ENCODE peak calls at places on chromosome 13, in eight cellular contexts. One of them, this sample, is unnamed.

GRCh38 chr13:94813920-94814500 is 101.7 kb upstream of the SOX21 start:
- DNase-seq in AG04450: no peak
- DNase-seq in stimulated activated CD4-positive, alpha-beta T cell treated with anti-CD3 and anti-CD28 coated beads, Interleukin-4, amount 100 ng/mL, for 1 hour: no peak
- DNase-seq in kidney tubule cell: no peak
- DNase-seq in T-cell: no peak
- DNase-seq in fibroblast of lung: no peak
- DNase-seq in NCI-H1092: no peak
- DNase-seq in RPMI7951: no peak
- DNase-seq in this sample: no peak

GRCh38 chr13:34623331-34623730 is 318.7 kb upstream of the NBEA start:
- DNase-seq in AG04450: no peak
- DNase-seq in NCI-H1092: no peak
- DNase-seq in T-cell: no peak
- DNase-seq in kidney tubule cell: no peak
- DNase-seq in stimulated activated CD4-positive, alpha-beta T cell treated with anti-CD3 and anti-CD28 coated beads, Interleukin-4, amount 100 ng/mL, for 1 hour: no peak
- DNase-seq in RPMI7951: no peak
- DNase-seq in fibroblast of lung: no peak
- DNase-seq in this sample: no peak

GRCh38 chr13:90238433-90238832 is 1109.1 kb upstream of the MIR17HG start:
- DNase-seq in stimulated activated CD4-positive, alpha-beta T cell treated with anti-CD3 and anti-CD28 coated beads, Interleukin-4, amount 100 ng/mL, for 1 hour: no peak
- DNase-seq in kidney tubule cell: peak
- DNase-seq in AG04450: no peak
- DNase-seq in fibroblast of lung: peak
- DNase-seq in RPMI7951: peak
- DNase-seq in NCI-H1092: no peak
- DNase-seq in T-cell: no peak
- DNase-seq in this sample: peak

GRCh38 chr13:36076211-36076610 is 55.0 kb downstream of the DCLK1 start:
- DNase-seq in stimulated activated CD4-positive, alpha-beta T cell treated with anti-CD3 and anti-CD28 coated beads, Interleukin-4, amount 100 ng/mL, for 1 hour: no peak
- DNase-seq in fibroblast of lung: no peak
- DNase-seq in NCI-H1092: no peak
- DNase-seq in T-cell: no peak
- DNase-seq in AG04450: no peak
- DNase-seq in kidney tubule cell: no peak
- DNase-seq in RPMI7951: no peak
- DNase-seq in this sample: no peak

GRCh38 chr13:98434060-98434459 is 142.8 kb downstream of the STK24 start:
- DNase-seq in kidney tubule cell: no peak
- DNase-seq in fibroblast of lung: no peak
- DNase-seq in T-cell: no peak
- DNase-seq in RPMI7951: no peak
- DNase-seq in AG04450: no peak
- DNase-seq in stimulated activated CD4-positive, alpha-beta T cell treated with anti-CD3 and anti-CD28 coated beads, Interleukin-4, amount 100 ng/mL, for 1 hour: no peak
- DNase-seq in NCI-H1092: no peak
- DNase-seq in this sample: no peak

GRCh38 chr13:106744516-106744915 is 176.6 kb upstream of the ARGLU1 start:
- DNase-seq in AG04450: no peak
- DNase-seq in T-cell: no peak
- DNase-seq in stimulated activated CD4-positive, alpha-beta T cell treated with anti-CD3 and anti-CD28 coated beads, Interleukin-4, amount 100 ng/mL, for 1 hour: no peak
- DNase-seq in NCI-H1092: no peak
- DNase-seq in RPMI7951: no peak
- DNase-seq in kidney tubule cell: no peak
- DNase-seq in fibroblast of lung: no peak
- DNase-seq in this sample: no peak

GRCh38 chr13:29266261-29266660 is 329.2 kb downstream of the SLC7A1 start:
- DNase-seq in NCI-H1092: no peak
- DNase-seq in fibroblast of lung: no peak
- DNase-seq in stimulated activated CD4-positive, alpha-beta T cell treated with anti-CD3 and anti-CD28 coated beads, Interleukin-4, amount 100 ng/mL, for 1 hour: no peak
- DNase-seq in T-cell: no peak
- DNase-seq in RPMI7951: no peak
- DNase-seq in AG04450: no peak
- DNase-seq in kidney tubule cell: no peak
- DNase-seq in this sample: no peak

GRCh38 chr13:72643339-72643989 is 84.0 kb downstream of the MZT1 start:
- DNase-seq in T-cell: peak
- DNase-seq in RPMI7951: peak
- DNase-seq in kidney tubule cell: peak
- DNase-seq in AG04450: peak
- DNase-seq in fibroblast of lung: peak
- DNase-seq in NCI-H1092: peak
- DNase-seq in stimulated activated CD4-positive, alpha-beta T cell treated with anti-CD3 and anti-CD28 coated beads, Interleukin-4, amount 100 ng/mL, for 1 hour: peak
- DNase-seq in this sample: peak

GRCh38 chr13:106103779-106104178 is 431.7 kb downstream of the EFNB2 start:
- DNase-seq in RPMI7951: peak
- DNase-seq in T-cell: no peak
- DNase-seq in fibroblast of lung: no peak
- DNase-seq in NCI-H1092: no peak
- DNase-seq in AG04450: no peak
- DNase-seq in stimulated activated CD4-positive, alpha-beta T cell treated with anti-CD3 and anti-CD28 coated beads, Interleukin-4, amount 100 ng/mL, for 1 hour: no peak
- DNase-seq in kidney tubule cell: no peak
- DNase-seq in this sample: no peak

GRCh38 chr13:95124959-95125358 is 176.3 kb downstream of the ABCC4 start:
- DNase-seq in NCI-H1092: no peak
- DNase-seq in RPMI7951: no peak
- DNase-seq in T-cell: no peak
- DNase-seq in kidney tubule cell: peak
- DNase-seq in fibroblast of lung: no peak
- DNase-seq in AG04450: no peak
- DNase-seq in stimulated activated CD4-positive, alpha-beta T cell treated with anti-CD3 and anti-CD28 coated beads, Interleukin-4, amount 100 ng/mL, for 1 hour: no peak
- DNase-seq in this sample: no peak

GRCh38 chr13:88592105-88592504 is 920.9 kb downstream of the SLITRK5 start:
- DNase-seq in kidney tubule cell: no peak
- DNase-seq in RPMI7951: no peak
- DNase-seq in fibroblast of lung: no peak
- DNase-seq in AG04450: no peak
- DNase-seq in T-cell: no peak
- DNase-seq in stimulated activated CD4-positive, alpha-beta T cell treated with anti-CD3 and anti-CD28 coated beads, Interleukin-4, amount 100 ng/mL, for 1 hour: no peak
- DNase-seq in NCI-H1092: no peak
- DNase-seq in this sample: no peak

GRCh38 chr13:100124265-100124664 is 35.4 kb downstream of the PCCA start:
- DNase-seq in RPMI7951: no peak
- DNase-seq in AG04450: no peak
- DNase-seq in fibroblast of lung: no peak
- DNase-seq in kidney tubule cell: no peak
- DNase-seq in stimulated activated CD4-positive, alpha-beta T cell treated with anti-CD3 and anti-CD28 coated beads, Interleukin-4, amount 100 ng/mL, for 1 hour: no peak
- DNase-seq in T-cell: no peak
- DNase-seq in NCI-H1092: no peak
- DNase-seq in this sample: no peak

GRCh38 chr13:31929031-31929770 is 102.4 kb upstream of the FRY start:
- DNase-seq in AG04450: no peak
- DNase-seq in RPMI7951: no peak
- DNase-seq in NCI-H1092: no peak
- DNase-seq in T-cell: no peak
- DNase-seq in stimulated activated CD4-positive, alpha-beta T cell treated with anti-CD3 and anti-CD28 coated beads, Interleukin-4, amount 100 ng/mL, for 1 hour: no peak
- DNase-seq in fibroblast of lung: no peak
- DNase-seq in kidney tubule cell: no peak
- DNase-seq in this sample: no peak

GRCh38 chr13:34452831-34453230 is 489.2 kb upstream of the NBEA start:
- DNase-seq in NCI-H1092: no peak
- DNase-seq in AG04450: no peak
- DNase-seq in fibroblast of lung: no peak
- DNase-seq in stimulated activated CD4-positive, alpha-beta T cell treated with anti-CD3 and anti-CD28 coated beads, Interleukin-4, amount 100 ng/mL, for 1 hour: no peak
- DNase-seq in RPMI7951: no peak
- DNase-seq in kidney tubule cell: no peak
- DNase-seq in T-cell: no peak
- DNase-seq in this sample: peak

GRCh38 chr13:24251525-24251924 is 57.9 kb upstream of the C1QTNF9 start:
- DNase-seq in T-cell: peak
- DNase-seq in stimulated activated CD4-positive, alpha-beta T cell treated with anti-CD3 and anti-CD28 coated beads, Interleukin-4, amount 100 ng/mL, for 1 hour: peak
- DNase-seq in AG04450: no peak
- DNase-seq in fibroblast of lung: no peak
- DNase-seq in RPMI7951: no peak
- DNase-seq in NCI-H1092: no peak
- DNase-seq in kidney tubule cell: no peak
- DNase-seq in this sample: no peak

GRCh38 chr13:74061939-74062595 is 72.1 kb downstream of the KLF12 start:
- DNase-seq in T-cell: no peak
- DNase-seq in RPMI7951: peak
- DNase-seq in NCI-H1092: no peak
- DNase-seq in stimulated activated CD4-positive, alpha-beta T cell treated with anti-CD3 and anti-CD28 coated beads, Interleukin-4, amount 100 ng/mL, for 1 hour: no peak
- DNase-seq in kidney tubule cell: no peak
- DNase-seq in AG04450: no peak
- DNase-seq in fibroblast of lung: peak
- DNase-seq in this sample: no peak

GRCh38 chr13:79799466-79799865 is 318.5 kb downstream of the NDFIP2 start:
- DNase-seq in fibroblast of lung: peak
- DNase-seq in AG04450: no peak
- DNase-seq in RPMI7951: peak
- DNase-seq in kidney tubule cell: no peak
- DNase-seq in NCI-H1092: no peak
- DNase-seq in stimulated activated CD4-positive, alpha-beta T cell treated with anti-CD3 and anti-CD28 coated beads, Interleukin-4, amount 100 ng/mL, for 1 hour: no peak
- DNase-seq in T-cell: no peak
- DNase-seq in this sample: no peak

GRCh38 chr13:32824671-32825070 is 191.6 kb upstream of the KL start:
- DNase-seq in fibroblast of lung: peak
- DNase-seq in RPMI7951: peak
- DNase-seq in NCI-H1092: no peak
- DNase-seq in kidney tubule cell: peak
- DNase-seq in stimulated activated CD4-positive, alpha-beta T cell treated with anti-CD3 and anti-CD28 coated beads, Interleukin-4, amount 100 ng/mL, for 1 hour: no peak
- DNase-seq in AG04450: peak
- DNase-seq in T-cell: no peak
- DNase-seq in this sample: no peak

GRCh38 chr13:92126399-92126798 is 728.0 kb downstream of the GPC5 start:
- DNase-seq in fibroblast of lung: no peak
- DNase-seq in RPMI7951: no peak
- DNase-seq in AG04450: no peak
- DNase-seq in T-cell: no peak
- DNase-seq in NCI-H1092: no peak
- DNase-seq in kidney tubule cell: no peak
- DNase-seq in stimulated activated CD4-positive, alpha-beta T cell treated with anti-CD3 and anti-CD28 coated beads, Interleukin-4, amount 100 ng/mL, for 1 hour: no peak
- DNase-seq in this sample: no peak

GRCh38 chr13:99033814-99034213 is 56.0 kb upstream of the DOCK9 start:
- DNase-seq in kidney tubule cell: peak
- DNase-seq in T-cell: no peak
- DNase-seq in fibroblast of lung: peak
- DNase-seq in NCI-H1092: peak
- DNase-seq in stimulated activated CD4-positive, alpha-beta T cell treated with anti-CD3 and anti-CD28 coated beads, Interleukin-4, amount 100 ng/mL, for 1 hour: no peak
- DNase-seq in RPMI7951: peak
- DNase-seq in AG04450: no peak
- DNase-seq in this sample: peak

GRCh38 chr13:44470623-44471562 is 97.3 kb downstream of the SERP2 start:
- DNase-seq in T-cell: no peak
- DNase-seq in RPMI7951: peak
- DNase-seq in stimulated activated CD4-positive, alpha-beta T cell treated with anti-CD3 and anti-CD28 coated beads, Interleukin-4, amount 100 ng/mL, for 1 hour: no peak
- DNase-seq in AG04450: no peak
- DNase-seq in kidney tubule cell: peak
- DNase-seq in fibroblast of lung: peak
- DNase-seq in NCI-H1092: no peak
- DNase-seq in this sample: no peak

GRCh38 chr13:30038884-30039283 is 188.5 kb upstream of the UBL3 start:
- DNase-seq in T-cell: no peak
- DNase-seq in kidney tubule cell: no peak
- DNase-seq in fibroblast of lung: no peak
- DNase-seq in RPMI7951: peak
- DNase-seq in NCI-H1092: no peak
- DNase-seq in stimulated activated CD4-positive, alpha-beta T cell treated with anti-CD3 and anti-CD28 coated beads, Interleukin-4, amount 100 ng/mL, for 1 hour: no peak
- DNase-seq in AG04450: no peak
- DNase-seq in this sample: no peak

GRCh38 chr13:24505256-24505655 is 7.3 kb downstream of the PARP4 start:
- DNase-seq in T-cell: no peak
- DNase-seq in stimulated activated CD4-positive, alpha-beta T cell treated with anti-CD3 and anti-CD28 coated beads, Interleukin-4, amount 100 ng/mL, for 1 hour: no peak
- DNase-seq in NCI-H1092: no peak
- DNase-seq in AG04450: no peak
- DNase-seq in kidney tubule cell: no peak
- DNase-seq in fibroblast of lung: no peak
- DNase-seq in RPMI7951: no peak
- DNase-seq in this sample: no peak

GRCh38 chr13:53545340-53545941 is 516.8 kb downstream of the OLFM4 start:
- DNase-seq in fibroblast of lung: no peak
- DNase-seq in AG04450: no peak
- DNase-seq in stimulated activated CD4-positive, alpha-beta T cell treated with anti-CD3 and anti-CD28 coated beads, Interleukin-4, amount 100 ng/mL, for 1 hour: no peak
- DNase-seq in kidney tubule cell: no peak
- DNase-seq in T-cell: no peak
- DNase-seq in NCI-H1092: no peak
- DNase-seq in RPMI7951: no peak
- DNase-seq in this sample: no peak

GRCh38 chr13:105445793-105446192 is 1089.7 kb downstream of the EFNB2 start:
- DNase-seq in NCI-H1092: no peak
- DNase-seq in RPMI7951: peak
- DNase-seq in kidney tubule cell: peak
- DNase-seq in AG04450: no peak
- DNase-seq in stimulated activated CD4-positive, alpha-beta T cell treated with anti-CD3 and anti-CD28 coated beads, Interleukin-4, amount 100 ng/mL, for 1 hour: no peak
- DNase-seq in T-cell: no peak
- DNase-seq in fibroblast of lung: peak
- DNase-seq in this sample: no peak

GRCh38 chr13:53719281-53719680 is 690.7 kb downstream of the OLFM4 start:
- DNase-seq in T-cell: no peak
- DNase-seq in AG04450: no peak
- DNase-seq in NCI-H1092: no peak
- DNase-seq in stimulated activated CD4-positive, alpha-beta T cell treated with anti-CD3 and anti-CD28 coated beads, Interleukin-4, amount 100 ng/mL, for 1 hour: no peak
- DNase-seq in RPMI7951: no peak
- DNase-seq in fibroblast of lung: no peak
- DNase-seq in kidney tubule cell: no peak
- DNase-seq in this sample: no peak

GRCh38 chr13:113907637-113908617 is 44.1 kb upstream of the GAS6 start:
- DNase-seq in NCI-H1092: peak
- DNase-seq in RPMI7951: peak
- DNase-seq in kidney tubule cell: peak
- DNase-seq in fibroblast of lung: peak
- DNase-seq in T-cell: no peak
- DNase-seq in AG04450: peak
- DNase-seq in stimulated activated CD4-positive, alpha-beta T cell treated with anti-CD3 and anti-CD28 coated beads, Interleukin-4, amount 100 ng/mL, for 1 hour: no peak
- DNase-seq in this sample: no peak

GRCh38 chr13:113558461-113558860 is 26.1 kb upstream of the TFDP1 start:
- DNase-seq in AG04450: no peak
- DNase-seq in kidney tubule cell: no peak
- DNase-seq in stimulated activated CD4-positive, alpha-beta T cell treated with anti-CD3 and anti-CD28 coated beads, Interleukin-4, amount 100 ng/mL, for 1 hour: no peak
- DNase-seq in NCI-H1092: no peak
- DNase-seq in RPMI7951: no peak
- DNase-seq in T-cell: no peak
- DNase-seq in fibroblast of lung: no peak
- DNase-seq in this sample: no peak

GRCh38 chr13:22761709-22762108 is 419.1 kb upstream of the SGCG start:
- DNase-seq in fibroblast of lung: no peak
- DNase-seq in stimulated activated CD4-positive, alpha-beta T cell treated with anti-CD3 and anti-CD28 coated beads, Interleukin-4, amount 100 ng/mL, for 1 hour: no peak
- DNase-seq in AG04450: no peak
- DNase-seq in RPMI7951: no peak
- DNase-seq in T-cell: no peak
- DNase-seq in kidney tubule cell: no peak
- DNase-seq in NCI-H1092: no peak
- DNase-seq in this sample: no peak

GRCh38 chr13:20192470-20193141 is at the start of gene GJB2:
- DNase-seq in AG04450: no peak
- DNase-seq in kidney tubule cell: no peak
- DNase-seq in T-cell: no peak
- DNase-seq in NCI-H1092: no peak
- DNase-seq in stimulated activated CD4-positive, alpha-beta T cell treated with anti-CD3 and anti-CD28 coated beads, Interleukin-4, amount 100 ng/mL, for 1 hour: peak
- DNase-seq in RPMI7951: no peak
- DNase-seq in fibroblast of lung: no peak
- DNase-seq in this sample: no peak

GRCh38 chr13:41008349-41008980 is 10.7 kb downstream of the ELF1 start:
- DNase-seq in stimulated activated CD4-positive, alpha-beta T cell treated with anti-CD3 and anti-CD28 coated beads, Interleukin-4, amount 100 ng/mL, for 1 hour: no peak
- DNase-seq in NCI-H1092: no peak
- DNase-seq in fibroblast of lung: peak
- DNase-seq in kidney tubule cell: peak
- DNase-seq in AG04450: peak
- DNase-seq in RPMI7951: peak
- DNase-seq in T-cell: no peak
- DNase-seq in this sample: no peak

GRCh38 chr13:48500652-48501197 is 32.2 kb downstream of the RCBTB2 start:
- DNase-seq in stimulated activated CD4-positive, alpha-beta T cell treated with anti-CD3 and anti-CD28 coated beads, Interleukin-4, amount 100 ng/mL, for 1 hour: no peak
- DNase-seq in fibroblast of lung: peak
- DNase-seq in AG04450: peak
- DNase-seq in kidney tubule cell: peak
- DNase-seq in T-cell: no peak
- DNase-seq in RPMI7951: peak
- DNase-seq in NCI-H1092: no peak
- DNase-seq in this sample: no peak

GRCh38 chr13:113050856-113051431 is 54.6 kb upstream of the F7 start:
- DNase-seq in kidney tubule cell: no peak
- DNase-seq in AG04450: no peak
- DNase-seq in NCI-H1092: no peak
- DNase-seq in RPMI7951: no peak
- DNase-seq in T-cell: no peak
- DNase-seq in fibroblast of lung: no peak
- DNase-seq in stimulated activated CD4-positive, alpha-beta T cell treated with anti-CD3 and anti-CD28 coated beads, Interleukin-4, amount 100 ng/mL, for 1 hour: no peak
- DNase-seq in this sample: no peak

GRCh38 chr13:101529419-101529818 is 76.9 kb downstream of the ITGBL1 start:
- DNase-seq in AG04450: peak
- DNase-seq in NCI-H1092: no peak
- DNase-seq in T-cell: no peak
- DNase-seq in stimulated activated CD4-positive, alpha-beta T cell treated with anti-CD3 and anti-CD28 coated beads, Interleukin-4, amount 100 ng/mL, for 1 hour: no peak
- DNase-seq in RPMI7951: peak
- DNase-seq in fibroblast of lung: peak
- DNase-seq in kidney tubule cell: peak
- DNase-seq in this sample: no peak

This sample was measured in T47D.